ENCODE peak calls at places on chromosomes 7 and 10, in eight cellular contexts. C, V, E, N, P, Q, S and O are unnamed samples.
A peak's percentile ranks its signal among the peaks of the same experiment; 100 is the strongest.

GRCh38 chr7:116224492-116225098 is 14.3 kb downstream of the TES start:
- DNase-seq in C (no peak), V (peak; percentile 29), E (no peak), N (no peak), P (no peak), Q (no peak), S (no peak), O (no peak)

GRCh38 chr10:90635111-90635798 is 222.6 kb downstream of the HTR7 start:
- DNase-seq in C (no peak), V (no peak), E (no peak), N (no peak), P (no peak), Q (no peak), S (no peak), O (no peak)

GRCh38 chr10:113111900-113112853 is 162.1 kb downstream of the TCF7L2 start:
- DNase-seq in C (no peak), V (peak; percentile 91), E (no peak), N (no peak), P (no peak), Q (no peak), S (no peak), O (no peak)

GRCh38 chr10:79068203-79068561 is 584 bp upstream of the ZMIZ1 start:
- DNase-seq in C (no peak), V (peak; percentile 33), E (peak; percentile 70), N (no peak), P (peak; percentile 41), Q (no peak), S (peak; percentile 51), O (peak; percentile 63)

GRCh38 chr7:55437375-55437774 is 72.2 kb downstream of the LANCL2 start:
- DNase-seq in C (no peak), V (no peak), E (no peak), N (no peak), P (no peak), Q (no peak), S (no peak), O (no peak)

GRCh38 chr10:132856869-132857524 is 71.0 kb upstream of the NKX6-2 start:
- DNase-seq in C (no peak), V (no peak), E (no peak), N (no peak), P (no peak), Q (no peak), S (no peak), O (no peak)

GRCh38 chr10:129472696-129473555 is 5.9 kb downstream of the MGMT start:
- DNase-seq in C (no peak), V (no peak), E (no peak), N (no peak), P (no peak), Q (no peak), S (no peak), O (no peak)

GRCh38 chr10:84156768-84157167 is 16.8 kb upstream of the GPR15LG start:
- DNase-seq in C (peak; percentile 23), V (peak; percentile 29), E (no peak), N (no peak), P (no peak), Q (no peak), S (peak; percentile 21), O (no peak)

GRCh38 chr10:3258291-3258848 is 85.8 kb upstream of the PITRM1 start:
- DNase-seq in C (no peak), V (no peak), E (no peak), N (no peak), P (no peak), Q (no peak), S (no peak), O (no peak)